ENCODE peak calls at places on chromosomes 11 and 22, in six cellular contexts. One of them, this sample, is unnamed.

GRCh38 chr11:57425565-57426438 is 1.1 kb downstream of the SLC43A3 start:
- DNase-seq in IMR-90: peak
- DNase-seq in CD8-positive, alpha-beta T cell: no peak
- DNase-seq in fibroblast of lung: no peak
- DNase-seq in right atrium auricular region: peak
- DNase-seq in HFF-Myc: no peak
- DNase-seq in this sample: no peak

GRCh38 chr22:49968831-49969661 is 8.5 kb downstream of the PIM3 start:
- DNase-seq in CD8-positive, alpha-beta T cell: peak
- DNase-seq in IMR-90: no peak
- DNase-seq in right atrium auricular region: no peak
- DNase-seq in HFF-Myc: no peak
- DNase-seq in fibroblast of lung: no peak
- DNase-seq in this sample: no peak

GRCh38 chr11:68432874-68433273 is 27.7 kb upstream of the PPP6R3 start:
- DNase-seq in right atrium auricular region: no peak
- DNase-seq in HFF-Myc: no peak
- DNase-seq in IMR-90: no peak
- DNase-seq in fibroblast of lung: no peak
- DNase-seq in CD8-positive, alpha-beta T cell: no peak
- DNase-seq in this sample: no peak

GRCh38 chr11:58928691-58929090 is 10.6 kb upstream of the GLYATL1 start:
- DNase-seq in HFF-Myc: no peak
- DNase-seq in IMR-90: no peak
- DNase-seq in right atrium auricular region: no peak
- DNase-seq in fibroblast of lung: no peak
- DNase-seq in CD8-positive, alpha-beta T cell: no peak
- DNase-seq in this sample: no peak

GRCh38 chr11:64117763-64118459 is 48.0 kb downstream of the MACROD1 start:
- DNase-seq in right atrium auricular region: no peak
- DNase-seq in IMR-90: no peak
- DNase-seq in HFF-Myc: no peak
- DNase-seq in CD8-positive, alpha-beta T cell: no peak
- DNase-seq in fibroblast of lung: no peak
- DNase-seq in this sample: no peak

GRCh38 chr11:132728026-132728425 is 804.3 kb downstream of the OPCML start:
- DNase-seq in IMR-90: no peak
- DNase-seq in fibroblast of lung: no peak
- DNase-seq in CD8-positive, alpha-beta T cell: no peak
- DNase-seq in HFF-Myc: no peak
- DNase-seq in right atrium auricular region: no peak
- DNase-seq in this sample: no peak

GRCh38 chr11:12086271-12087074 is 23.9 kb upstream of the MICAL2 start:
- DNase-seq in right atrium auricular region: peak
- DNase-seq in fibroblast of lung: peak
- DNase-seq in IMR-90: peak
- DNase-seq in CD8-positive, alpha-beta T cell: no peak
- DNase-seq in HFF-Myc: peak
- DNase-seq in this sample: no peak

GRCh38 chr11:122259149-122259821 is 143.3 kb upstream of the BLID start:
- DNase-seq in HFF-Myc: no peak
- DNase-seq in right atrium auricular region: no peak
- DNase-seq in CD8-positive, alpha-beta T cell: no peak
- DNase-seq in fibroblast of lung: no peak
- DNase-seq in IMR-90: no peak
- DNase-seq in this sample: no peak

GRCh38 chr11:99911116-99911515 is 776.0 kb upstream of the ARHGAP42 start:
- DNase-seq in HFF-Myc: no peak
- DNase-seq in CD8-positive, alpha-beta T cell: no peak
- DNase-seq in right atrium auricular region: no peak
- DNase-seq in IMR-90: no peak
- DNase-seq in fibroblast of lung: no peak
- DNase-seq in this sample: no peak
- TF ChIP-seq CTCF in HFF-Myc: no peak
- TF ChIP-seq CTCF in CD8-positive, alpha-beta T cell: no peak
- TF ChIP-seq CTCF in right atrium auricular region: no peak
- TF ChIP-seq CTCF in IMR-90: no peak
- TF ChIP-seq CTCF in fibroblast of lung: no peak
- TF ChIP-seq CTCF in this sample: peak

GRCh38 chr22:37187552-37187890 is 526 bp downstream of the C1QTNF6 start:
- DNase-seq in IMR-90: peak
- DNase-seq in CD8-positive, alpha-beta T cell: peak
- DNase-seq in right atrium auricular region: no peak
- DNase-seq in fibroblast of lung: no peak
- DNase-seq in HFF-Myc: no peak
- DNase-seq in this sample: no peak

GRCh38 chr22:37189011-37189466 is 992 bp upstream of the C1QTNF6 start:
- DNase-seq in HFF-Myc: no peak
- DNase-seq in IMR-90: no peak
- DNase-seq in right atrium auricular region: no peak
- DNase-seq in fibroblast of lung: no peak
- DNase-seq in CD8-positive, alpha-beta T cell: no peak
- DNase-seq in this sample: no peak

GRCh38 chr22:37186997-37187522 is 987 bp downstream of the C1QTNF6 start:
- DNase-seq in CD8-positive, alpha-beta T cell: no peak
- DNase-seq in fibroblast of lung: no peak
- DNase-seq in HFF-Myc: no peak
- DNase-seq in IMR-90: peak
- DNase-seq in right atrium auricular region: no peak
- DNase-seq in this sample: no peak

GRCh38 chr22:37186228-37186996 is 1.6 kb downstream of the C1QTNF6 start:
- DNase-seq in fibroblast of lung: peak
- DNase-seq in right atrium auricular region: no peak
- DNase-seq in HFF-Myc: no peak
- DNase-seq in CD8-positive, alpha-beta T cell: peak
- DNase-seq in IMR-90: peak
- DNase-seq in this sample: no peak

DNA sequence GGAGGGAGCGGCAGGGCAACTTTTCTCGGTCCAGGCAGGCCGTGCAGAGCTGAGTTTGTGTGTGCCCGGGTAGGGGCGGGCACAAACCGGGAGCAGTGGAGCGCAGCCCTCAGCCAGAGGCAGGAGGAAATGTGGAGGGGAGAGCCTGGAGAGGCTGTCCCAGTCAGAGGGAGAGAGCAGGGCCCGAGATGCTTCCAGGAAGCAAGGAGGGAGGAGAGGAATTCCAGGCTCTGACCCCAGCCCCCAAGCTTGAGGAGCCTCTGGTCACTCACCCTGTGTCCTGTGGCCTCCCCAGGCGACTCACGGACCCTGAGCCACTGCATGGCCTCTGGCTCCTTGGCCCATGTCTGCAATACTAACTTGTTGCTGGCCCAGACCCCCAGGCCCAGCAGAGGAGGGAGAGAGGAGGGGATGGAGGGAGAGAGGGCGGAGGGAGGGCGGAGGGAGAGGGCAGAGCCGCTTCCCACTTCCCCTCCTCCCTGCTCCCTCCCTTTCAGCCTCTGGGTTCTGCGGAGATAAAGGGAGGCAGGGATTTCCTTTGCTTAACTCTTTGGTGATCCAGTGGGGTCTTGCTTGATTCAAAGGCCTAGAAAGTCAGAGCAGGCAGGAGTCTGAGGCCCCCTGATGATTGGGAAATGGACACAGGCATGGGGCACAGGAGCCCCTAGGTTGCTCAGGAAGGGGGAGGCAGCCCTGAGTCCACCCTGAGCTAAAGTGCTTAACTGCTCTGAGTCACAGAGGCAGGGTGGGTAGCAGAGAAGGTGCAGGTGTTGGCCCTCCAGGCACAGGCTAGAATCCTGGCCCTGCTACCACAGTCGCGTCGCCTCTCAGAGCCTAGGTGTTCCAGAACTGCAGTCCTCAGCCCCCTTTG is at the start of gene C1QTNF6:
- DNase-seq in fibroblast of lung: peak
- DNase-seq in CD8-positive, alpha-beta T cell: peak
- DNase-seq in right atrium auricular region: no peak
- DNase-seq in HFF-Myc: no peak
- DNase-seq in IMR-90: peak
- DNase-seq in this sample: no peak
- TF ChIP-seq CTCF in fibroblast of lung: no peak
- TF ChIP-seq CTCF in CD8-positive, alpha-beta T cell: no peak
- TF ChIP-seq CTCF in right atrium auricular region: no peak
- TF ChIP-seq CTCF in HFF-Myc: no peak
- TF ChIP-seq CTCF in IMR-90: no peak
- TF ChIP-seq CTCF in this sample: no peak

GRCh38 chr22:45549739-45550138 is 47.1 kb downstream of the FBLN1 start:
- DNase-seq in HFF-Myc: no peak
- DNase-seq in fibroblast of lung: peak
- DNase-seq in CD8-positive, alpha-beta T cell: no peak
- DNase-seq in IMR-90: no peak
- DNase-seq in right atrium auricular region: no peak
- DNase-seq in this sample: no peak

GRCh38 chr22:45550891-45551290 is 48.2 kb downstream of the FBLN1 start:
- DNase-seq in right atrium auricular region: no peak
- DNase-seq in fibroblast of lung: no peak
- DNase-seq in CD8-positive, alpha-beta T cell: no peak
- DNase-seq in HFF-Myc: no peak
- DNase-seq in IMR-90: no peak
- DNase-seq in this sample: no peak

GRCh38 chr22:45550416-45550815 is 47.7 kb downstream of the FBLN1 start:
- DNase-seq in IMR-90: no peak
- DNase-seq in fibroblast of lung: no peak
- DNase-seq in HFF-Myc: no peak
- DNase-seq in CD8-positive, alpha-beta T cell: no peak
- DNase-seq in right atrium auricular region: no peak
- DNase-seq in this sample: no peak

GRCh38 chr22:45548441-45548840 is 45.8 kb downstream of the FBLN1 start:
- DNase-seq in HFF-Myc: no peak
- DNase-seq in right atrium auricular region: no peak
- DNase-seq in fibroblast of lung: no peak
- DNase-seq in IMR-90: no peak
- DNase-seq in CD8-positive, alpha-beta T cell: no peak
- DNase-seq in this sample: no peak

DNA sequence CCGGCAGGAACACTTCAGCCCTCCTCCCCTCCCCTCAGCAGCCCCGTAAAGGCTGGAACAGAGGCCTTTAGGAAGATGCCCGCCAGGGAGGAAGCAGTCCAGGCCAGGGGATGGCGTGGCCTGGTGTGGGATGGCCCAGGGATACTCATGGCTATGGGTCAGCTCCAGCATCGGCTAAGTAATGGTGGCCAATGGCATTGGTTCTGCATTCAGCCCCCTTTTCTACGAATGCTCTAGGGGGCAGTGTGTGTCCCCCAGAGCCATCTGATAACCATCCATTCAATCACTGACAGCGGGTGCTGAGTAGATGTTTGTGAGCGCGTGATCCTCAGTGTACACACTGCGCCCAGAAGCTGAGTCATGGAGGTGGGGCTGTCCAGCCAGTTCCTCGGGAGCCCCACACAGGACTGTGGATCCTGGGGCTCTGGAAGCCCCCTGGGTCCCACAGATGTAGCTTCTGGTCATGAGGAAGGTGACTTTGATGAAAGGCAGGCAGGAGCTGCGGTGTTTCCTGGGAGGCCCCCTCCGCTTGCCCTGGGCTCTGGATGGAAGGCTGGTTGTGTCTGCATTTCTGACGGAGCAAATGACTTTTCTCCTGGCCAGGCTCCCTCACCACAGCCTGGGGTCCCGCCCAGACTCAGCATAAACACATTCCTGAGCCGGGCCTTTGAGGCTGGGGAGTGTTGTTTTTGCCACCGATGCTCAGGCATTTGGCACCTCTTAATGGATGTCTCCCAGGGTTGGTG is 46.5 kb downstream of the FBLN1 start:
- DNase-seq in IMR-90: peak
- DNase-seq in HFF-Myc: peak
- DNase-seq in fibroblast of lung: peak
- DNase-seq in CD8-positive, alpha-beta T cell: no peak
- DNase-seq in right atrium auricular region: peak
- DNase-seq in this sample: no peak
- TF ChIP-seq CTCF in IMR-90: peak
- TF ChIP-seq CTCF in HFF-Myc: peak
- TF ChIP-seq CTCF in fibroblast of lung: peak
- TF ChIP-seq CTCF in CD8-positive, alpha-beta T cell: no peak
- TF ChIP-seq CTCF in right atrium auricular region: peak
- TF ChIP-seq CTCF in this sample: peak

DNA sequence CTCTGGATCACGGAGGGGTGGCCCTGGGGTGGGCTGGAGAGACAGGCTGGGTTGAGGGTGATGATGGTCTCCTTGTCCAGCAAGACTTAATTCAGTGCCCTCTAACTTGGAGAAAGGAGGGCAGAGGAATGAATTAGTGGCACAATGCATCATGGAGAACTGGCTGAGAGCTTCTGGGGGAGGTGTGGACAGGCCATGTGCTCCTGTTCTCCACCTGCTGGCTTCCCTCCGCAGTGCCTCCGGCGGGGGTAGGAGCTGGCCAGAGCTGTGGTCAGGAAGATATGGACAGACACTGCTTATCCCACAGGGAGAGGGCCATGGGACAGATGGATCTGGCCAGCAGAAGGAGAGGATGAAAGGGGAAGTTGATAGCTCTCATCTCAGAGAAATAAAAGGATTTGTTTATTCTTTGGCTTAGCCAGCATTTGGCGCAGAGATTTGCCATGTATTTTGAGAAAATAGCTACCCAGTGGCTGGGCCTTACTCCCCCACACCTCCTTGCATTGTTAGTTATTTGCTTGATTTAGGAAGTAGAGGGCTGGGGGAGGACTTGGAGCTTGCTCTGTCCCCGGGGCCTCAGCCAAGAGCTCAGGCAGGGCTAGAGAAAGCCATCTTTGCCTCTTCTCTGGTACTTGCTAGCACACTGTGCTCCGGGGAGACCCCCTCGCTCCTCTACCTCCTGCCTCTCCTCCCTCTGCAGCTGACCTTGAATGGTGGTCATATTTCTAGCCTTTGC is 93.2 kb downstream of the SCN3B start:
- DNase-seq in fibroblast of lung: no peak
- DNase-seq in CD8-positive, alpha-beta T cell: no peak
- DNase-seq in HFF-Myc: no peak
- DNase-seq in right atrium auricular region: no peak
- DNase-seq in IMR-90: peak
- DNase-seq in this sample: peak
- TF ChIP-seq CTCF in fibroblast of lung: no peak
- TF ChIP-seq CTCF in CD8-positive, alpha-beta T cell: no peak
- TF ChIP-seq CTCF in HFF-Myc: peak
- TF ChIP-seq CTCF in right atrium auricular region: peak
- TF ChIP-seq CTCF in IMR-90: peak
- TF ChIP-seq CTCF in this sample: peak

DNA sequence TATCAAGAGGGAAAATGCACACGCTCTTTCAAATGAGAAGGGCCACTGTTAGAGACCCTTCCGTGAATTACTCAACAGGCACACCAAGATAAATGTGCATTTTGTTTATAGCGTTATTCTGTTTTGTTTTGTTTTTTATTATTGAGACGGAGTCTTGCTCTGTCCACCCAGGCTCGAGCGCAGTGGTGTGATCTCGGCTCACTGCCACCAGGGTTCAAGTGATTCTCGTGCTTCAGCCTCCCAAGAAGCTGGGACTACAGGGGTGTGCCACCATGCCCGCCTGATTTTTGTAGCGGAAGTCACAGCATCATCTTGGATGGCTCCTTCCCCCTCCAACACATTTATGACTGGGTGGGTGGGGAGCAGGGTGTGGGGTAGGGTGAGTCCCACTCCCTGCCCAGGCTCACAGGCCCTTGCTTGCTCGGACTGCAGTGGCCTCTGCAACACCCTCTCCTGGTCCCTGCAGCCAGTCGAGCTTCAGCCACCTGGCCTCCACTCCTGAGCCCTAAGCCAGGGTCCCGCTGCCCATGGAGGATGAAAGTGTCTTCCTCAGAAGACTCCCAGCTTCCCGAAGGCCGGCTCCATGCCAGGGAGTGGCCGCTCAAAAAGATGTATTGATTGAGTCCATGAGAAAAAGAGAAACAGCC is 68.0 kb downstream of the RTL6 start:
- DNase-seq in IMR-90: no peak
- DNase-seq in CD8-positive, alpha-beta T cell: no peak
- DNase-seq in HFF-Myc: no peak
- DNase-seq in right atrium auricular region: no peak
- DNase-seq in fibroblast of lung: no peak
- DNase-seq in this sample: no peak
- TF ChIP-seq CTCF in IMR-90: no peak
- TF ChIP-seq CTCF in CD8-positive, alpha-beta T cell: no peak
- TF ChIP-seq CTCF in HFF-Myc: no peak
- TF ChIP-seq CTCF in right atrium auricular region: no peak
- TF ChIP-seq CTCF in fibroblast of lung: no peak
- TF ChIP-seq CTCF in this sample: no peak

GRCh38 chr11:133947298-133947905 is 9.4 kb downstream of the IGSF9B start:
- DNase-seq in HFF-Myc: no peak
- DNase-seq in CD8-positive, alpha-beta T cell: peak
- DNase-seq in right atrium auricular region: no peak
- DNase-seq in fibroblast of lung: peak
- DNase-seq in IMR-90: peak
- DNase-seq in this sample: peak
- TF ChIP-seq CTCF in HFF-Myc: peak
- TF ChIP-seq CTCF in CD8-positive, alpha-beta T cell: peak
- TF ChIP-seq CTCF in right atrium auricular region: peak
- TF ChIP-seq CTCF in fibroblast of lung: peak
- TF ChIP-seq CTCF in IMR-90: peak
- TF ChIP-seq CTCF in this sample: peak

This sample was measured in progenitor cell of endocrine pancreas.